ENCODE peak calls at places on chromosomes 7 and 10, in five cellular contexts. One of them, this sample, is unnamed.
A peak's percentile ranks its signal among the peaks of the same experiment; 100 is the strongest.

GRCh38 chr10:79938728-79939380 is 10.1 kb downstream of the SFTPD start:
- DNase-seq in GM12878: no peak
- DNase-seq in activated CD8-positive, alpha-beta memory T cell treated with anti-CD3 and anti-CD28 coated beads for 24 hours: no peak
- DNase-seq in GM19239: no peak
- DNase-seq in fibroblast of lung: no peak
- DNase-seq in this sample: no peak

GRCh38 chr7:36091571-36092176 is 61.4 kb upstream of the EEPD1 start:
- DNase-seq in GM12878: no peak
- DNase-seq in activated CD8-positive, alpha-beta memory T cell treated with anti-CD3 and anti-CD28 coated beads for 24 hours: no peak
- DNase-seq in GM19239: no peak
- DNase-seq in fibroblast of lung: no peak
- DNase-seq in this sample: no peak

GRCh38 chr10:89516149-89516832 is 19.1 kb downstream of the SLC16A12 start:
- DNase-seq in GM12878: no peak
- DNase-seq in activated CD8-positive, alpha-beta memory T cell treated with anti-CD3 and anti-CD28 coated beads for 24 hours: no peak
- DNase-seq in GM19239: no peak
- DNase-seq in fibroblast of lung: peak; percentile 97
- DNase-seq in this sample: no peak

GRCh38 chr7:148121426-148121825 is 469.1 kb upstream of the C7orf33 start:
- DNase-seq in GM12878: no peak
- DNase-seq in activated CD8-positive, alpha-beta memory T cell treated with anti-CD3 and anti-CD28 coated beads for 24 hours: no peak
- DNase-seq in GM19239: no peak
- DNase-seq in fibroblast of lung: no peak
- DNase-seq in this sample: no peak

GRCh38 chr10:125141860-125142484 is 18.4 kb downstream of the CTBP2 start:
- DNase-seq in GM12878: no peak
- DNase-seq in activated CD8-positive, alpha-beta memory T cell treated with anti-CD3 and anti-CD28 coated beads for 24 hours: no peak
- DNase-seq in GM19239: no peak
- DNase-seq in fibroblast of lung: no peak
- DNase-seq in this sample: no peak

GRCh38 chr7:137684316-137684715 is 162.5 kb downstream of the DGKI start:
- DNase-seq in GM12878: no peak
- DNase-seq in activated CD8-positive, alpha-beta memory T cell treated with anti-CD3 and anti-CD28 coated beads for 24 hours: no peak
- DNase-seq in GM19239: no peak
- DNase-seq in fibroblast of lung: no peak
- DNase-seq in this sample: no peak

GRCh38 chr7:142554555-142555532 is 194.4 kb upstream of the PRSS1 start:
- DNase-seq in GM12878: no peak
- DNase-seq in activated CD8-positive, alpha-beta memory T cell treated with anti-CD3 and anti-CD28 coated beads for 24 hours: no peak
- DNase-seq in GM19239: no peak
- DNase-seq in fibroblast of lung: peak; percentile 51
- DNase-seq in this sample: no peak

GRCh38 chr7:112699725-112700513 is 90.3 kb downstream of the TMEM168 start:
- DNase-seq in GM12878: no peak
- DNase-seq in activated CD8-positive, alpha-beta memory T cell treated with anti-CD3 and anti-CD28 coated beads for 24 hours: no peak
- DNase-seq in GM19239: no peak
- DNase-seq in fibroblast of lung: no peak
- DNase-seq in this sample: no peak

GRCh38 chr7:116534790-116535189 is 10.0 kb downstream of the CAV1 start:
- DNase-seq in GM12878: no peak
- DNase-seq in activated CD8-positive, alpha-beta memory T cell treated with anti-CD3 and anti-CD28 coated beads for 24 hours: no peak
- DNase-seq in GM19239: no peak
- DNase-seq in fibroblast of lung: no peak
- DNase-seq in this sample: no peak

GRCh38 chr7:54882694-54883093 is 123.7 kb upstream of the SEC61G start:
- DNase-seq in GM12878: no peak
- DNase-seq in activated CD8-positive, alpha-beta memory T cell treated with anti-CD3 and anti-CD28 coated beads for 24 hours: no peak
- DNase-seq in GM19239: no peak
- DNase-seq in fibroblast of lung: no peak
- DNase-seq in this sample: no peak

GRCh38 chr10:18472977-18473376 is 178.4 kb downstream of the NSUN6 start:
- DNase-seq in GM12878: no peak
- DNase-seq in activated CD8-positive, alpha-beta memory T cell treated with anti-CD3 and anti-CD28 coated beads for 24 hours: no peak
- DNase-seq in GM19239: no peak
- DNase-seq in fibroblast of lung: no peak
- DNase-seq in this sample: no peak

GRCh38 chr7:151157645-151158329 is 9.7 kb downstream of the GBX1 start:
- DNase-seq in GM12878: no peak
- DNase-seq in activated CD8-positive, alpha-beta memory T cell treated with anti-CD3 and anti-CD28 coated beads for 24 hours: no peak
- DNase-seq in GM19239: no peak
- DNase-seq in fibroblast of lung: peak; percentile 20
- DNase-seq in this sample: no peak

GRCh38 chr10:37680243-37680683 is 177.1 kb downstream of the ZNF248 start:
- DNase-seq in GM12878: no peak
- DNase-seq in activated CD8-positive, alpha-beta memory T cell treated with anti-CD3 and anti-CD28 coated beads for 24 hours: no peak
- DNase-seq in GM19239: no peak
- DNase-seq in fibroblast of lung: no peak
- DNase-seq in this sample: no peak

GRCh38 chr7:81743201-81743600 is 26.6 kb downstream of the HGF start:
- DNase-seq in GM12878: no peak
- DNase-seq in activated CD8-positive, alpha-beta memory T cell treated with anti-CD3 and anti-CD28 coated beads for 24 hours: no peak
- DNase-seq in GM19239: no peak
- DNase-seq in fibroblast of lung: no peak
- DNase-seq in this sample: no peak

GRCh38 chr10:32985781-32986350 is 27.8 kb upstream of the ITGB1 start:
- DNase-seq in GM12878: no peak
- DNase-seq in activated CD8-positive, alpha-beta memory T cell treated with anti-CD3 and anti-CD28 coated beads for 24 hours: no peak
- DNase-seq in GM19239: no peak
- DNase-seq in fibroblast of lung: peak; percentile 92
- DNase-seq in this sample: no peak

GRCh38 chr7:95646350-95646749 is 50.0 kb upstream of the PDK4 start:
- DNase-seq in GM12878: no peak
- DNase-seq in activated CD8-positive, alpha-beta memory T cell treated with anti-CD3 and anti-CD28 coated beads for 24 hours: no peak
- DNase-seq in GM19239: no peak
- DNase-seq in fibroblast of lung: no peak
- DNase-seq in this sample: no peak

GRCh38 chr10:28089467-28089866 is 90.6 kb upstream of the ODAD2 start:
- DNase-seq in GM12878: no peak
- DNase-seq in activated CD8-positive, alpha-beta memory T cell treated with anti-CD3 and anti-CD28 coated beads for 24 hours: no peak
- DNase-seq in GM19239: no peak
- DNase-seq in fibroblast of lung: peak; percentile 98
- DNase-seq in this sample: no peak

GRCh38 chr10:79404231-79404609 is 41.2 kb downstream of the ZCCHC24 start:
- DNase-seq in GM12878: no peak
- DNase-seq in activated CD8-positive, alpha-beta memory T cell treated with anti-CD3 and anti-CD28 coated beads for 24 hours: no peak
- DNase-seq in GM19239: no peak
- DNase-seq in fibroblast of lung: peak; percentile 82
- DNase-seq in this sample: no peak

GRCh38 chr7:50835156-50835555 is 52.5 kb upstream of the GRB10 start:
- DNase-seq in GM12878: no peak
- DNase-seq in activated CD8-positive, alpha-beta memory T cell treated with anti-CD3 and anti-CD28 coated beads for 24 hours: peak; percentile 15
- DNase-seq in GM19239: no peak
- DNase-seq in fibroblast of lung: peak; percentile 36
- DNase-seq in this sample: no peak

GRCh38 chr10:14723052-14723689 is 51.5 kb downstream of the FAM107B start:
- DNase-seq in GM12878: no peak
- DNase-seq in activated CD8-positive, alpha-beta memory T cell treated with anti-CD3 and anti-CD28 coated beads for 24 hours: no peak
- DNase-seq in GM19239: no peak
- DNase-seq in fibroblast of lung: no peak
- DNase-seq in this sample: peak; percentile 26

GRCh38 chr7:14900051-14900450 is 2.5 kb downstream of the DGKB start:
- DNase-seq in GM12878: no peak
- DNase-seq in activated CD8-positive, alpha-beta memory T cell treated with anti-CD3 and anti-CD28 coated beads for 24 hours: no peak
- DNase-seq in GM19239: no peak
- DNase-seq in fibroblast of lung: no peak
- DNase-seq in this sample: no peak

GRCh38 chr7:38411404-38411803 is 138.0 kb upstream of the TARP start:
- DNase-seq in GM12878: no peak
- DNase-seq in activated CD8-positive, alpha-beta memory T cell treated with anti-CD3 and anti-CD28 coated beads for 24 hours: no peak
- DNase-seq in GM19239: no peak
- DNase-seq in fibroblast of lung: peak; percentile 3
- DNase-seq in this sample: no peak

GRCh38 chr7:1597361-1597760 is 27.5 kb upstream of the PSMG3 start:
- DNase-seq in GM12878: no peak
- DNase-seq in activated CD8-positive, alpha-beta memory T cell treated with anti-CD3 and anti-CD28 coated beads for 24 hours: no peak
- DNase-seq in GM19239: no peak
- DNase-seq in fibroblast of lung: no peak
- DNase-seq in this sample: no peak

GRCh38 chr7:83976302-83976701 is 218.3 kb downstream of the SEMA3A start:
- DNase-seq in GM12878: no peak
- DNase-seq in activated CD8-positive, alpha-beta memory T cell treated with anti-CD3 and anti-CD28 coated beads for 24 hours: no peak
- DNase-seq in GM19239: no peak
- DNase-seq in fibroblast of lung: peak; percentile 10
- DNase-seq in this sample: no peak

GRCh38 chr7:152335900-152336571 is 99.8 kb downstream of the KMT2C start:
- DNase-seq in GM12878: no peak
- DNase-seq in activated CD8-positive, alpha-beta memory T cell treated with anti-CD3 and anti-CD28 coated beads for 24 hours: no peak
- DNase-seq in GM19239: no peak
- DNase-seq in fibroblast of lung: no peak
- DNase-seq in this sample: no peak

GRCh38 chr10:91709394-91709798 is 76.5 kb upstream of the PPP1R3C start:
- DNase-seq in GM12878: no peak
- DNase-seq in activated CD8-positive, alpha-beta memory T cell treated with anti-CD3 and anti-CD28 coated beads for 24 hours: no peak
- DNase-seq in GM19239: no peak
- DNase-seq in fibroblast of lung: peak; percentile 67
- DNase-seq in this sample: no peak

GRCh38 chr7:22569586-22570321 is 69.8 kb upstream of the STEAP1B start:
- DNase-seq in GM12878: no peak
- DNase-seq in activated CD8-positive, alpha-beta memory T cell treated with anti-CD3 and anti-CD28 coated beads for 24 hours: no peak
- DNase-seq in GM19239: no peak
- DNase-seq in fibroblast of lung: peak; percentile 89
- DNase-seq in this sample: no peak

GRCh38 chr10:79116363-79116762 is 47.6 kb downstream of the ZMIZ1 start:
- DNase-seq in GM12878: peak; percentile 31
- DNase-seq in activated CD8-positive, alpha-beta memory T cell treated with anti-CD3 and anti-CD28 coated beads for 24 hours: no peak
- DNase-seq in GM19239: no peak
- DNase-seq in fibroblast of lung: no peak
- DNase-seq in this sample: no peak

GRCh38 chr7:3196629-3197028 is 104.4 kb upstream of the SDK1 start:
- DNase-seq in GM12878: no peak
- DNase-seq in activated CD8-positive, alpha-beta memory T cell treated with anti-CD3 and anti-CD28 coated beads for 24 hours: no peak
- DNase-seq in GM19239: no peak
- DNase-seq in fibroblast of lung: no peak
- DNase-seq in this sample: no peak

GRCh38 chr10:69464801-69465401 is 13.6 kb downstream of the TSPAN15 start:
- DNase-seq in GM12878: no peak
- DNase-seq in activated CD8-positive, alpha-beta memory T cell treated with anti-CD3 and anti-CD28 coated beads for 24 hours: no peak
- DNase-seq in GM19239: no peak
- DNase-seq in fibroblast of lung: no peak
- DNase-seq in this sample: no peak

GRCh38 chr7:494261-494687 is 25.4 kb downstream of the PDGFA start:
- DNase-seq in GM12878: no peak
- DNase-seq in activated CD8-positive, alpha-beta memory T cell treated with anti-CD3 and anti-CD28 coated beads for 24 hours: no peak
- DNase-seq in GM19239: peak; percentile 92
- DNase-seq in fibroblast of lung: no peak
- DNase-seq in this sample: no peak

GRCh38 chr7:158085741-158086695 is 501.6 kb downstream of the PTPRN2 start:
- DNase-seq in GM12878: no peak
- DNase-seq in activated CD8-positive, alpha-beta memory T cell treated with anti-CD3 and anti-CD28 coated beads for 24 hours: no peak
- DNase-seq in GM19239: no peak
- DNase-seq in fibroblast of lung: no peak
- DNase-seq in this sample: no peak

GRCh38 chr10:6579904-6580278 is at the start of gene PRKCQ:
- DNase-seq in GM12878: no peak
- DNase-seq in activated CD8-positive, alpha-beta memory T cell treated with anti-CD3 and anti-CD28 coated beads for 24 hours: no peak
- DNase-seq in GM19239: peak; percentile 15
- DNase-seq in fibroblast of lung: peak; percentile 42
- DNase-seq in this sample: no peak

This sample was measured in activated T-helper 1 cell treated with anti-CD3 and anti-CD28 coated beads, Interleukin-12 subunit alpha, Interleukin-12 subunit beta, Interleukin-2, Interleukin-4 antibody, amounts not matched to agents 30 ng/mL and 10 ng/mL and 1 ng/mL, durations not matched to agents 14 hours and 24 hours and 36 hours.